ENCODE peak calls at places on chromosomes 12 and 14, in nine cellular contexts. I is central memory CD4-positive, alpha-beta T cell; W is NCI-H2029; G is astrocyte of the spinal cord; Q is ecto neural progenitor cell; K is Caco-2; O is stimulated activated naive B cell treated with anti-CD40 and anti-IgM and Interleukin-4, amounts not matched to agents 10 μg/mL and 1 μg/mL and 100 μg/mL, for 72 hours; H is GM04504; V is fibroblast of lung. B is an unnamed sample.

GRCh38 chr14:101732128-101732527 is 29.4 kb upstream of the PPP2R5C start:
- DNase-seq in I (no peak), H (no peak), O (no peak), K (no peak), Q (peak; percentile 21), G (no peak), V (no peak), W (no peak), B (no peak)

GRCh38 chr12:1880876-1881275 is 37.6 kb downstream of the CACNA2D4 start:
- DNase-seq in G (no peak), I (no peak), K (peak; percentile 28), Q (peak; percentile 38), W (no peak), H (no peak), V (no peak), O (no peak), B (no peak)

GRCh38 chr14:99042376-99043257 is 229.4 kb downstream of the BCL11B start:
- DNase-seq in H (no peak), K (no peak), W (no peak), V (no peak), I (no peak), G (no peak), Q (no peak), O (no peak), B (peak; percentile 84)

GRCh38 chr14:81169711-81170103 is 51.1 kb downstream of the GTF2A1 start:
- DNase-seq in O (no peak), I (no peak), Q (no peak), K (no peak), W (no peak), H (no peak), V (peak; percentile 14), G (no peak), B (peak; percentile 58)

GRCh38 chr14:49972840-49973239 is 80.0 kb downstream of the ARF6 start:
- DNase-seq in K (peak; percentile 63), O (peak; percentile 9), V (peak; percentile 89), G (peak; percentile 92), Q (no peak), H (peak; percentile 60), I (peak; percentile 27), W (peak; percentile 94), B (peak; percentile 39)

GRCh38 chr14:103522649-103523582 is at the start of gene CKB:
- DNase-seq in G (no peak), O (no peak), K (peak; percentile 69), W (peak; percentile 23), Q (peak; percentile 81), I (no peak), V (peak; percentile 57), H (no peak), B (peak; percentile 76)

GRCh38 chr12:123958462-123958861 is 14.2 kb downstream of the CCDC92 start:
- DNase-seq in K (no peak), W (no peak), O (no peak), V (no peak), G (no peak), I (no peak), H (no peak), Q (peak; percentile 39), B (peak; percentile 84)

GRCh38 chr14:36519431-36520321 is at the start of gene NKX2-1:
- DNase-seq in O (no peak), I (no peak), H (no peak), K (peak; percentile 32), W (peak; percentile 99), Q (peak; percentile 63), V (no peak), G (no peak), B (peak; percentile 90)

GRCh38 chr12:11813422-11813813 is 163.9 kb downstream of the ETV6 start:
- DNase-seq in K (no peak), G (no peak), Q (no peak), I (no peak), O (no peak), H (no peak), V (no peak), W (no peak), B (no peak)

GRCh38 chr12:121576851-121577391 is 3.9 kb downstream of the KDM2B start:
- DNase-seq in G (peak; percentile 84), Q (peak; percentile 92), O (no peak), I (no peak), W (no peak), V (peak; percentile 87), H (peak; percentile 83), K (no peak), B (peak; percentile 18)

GRCh38 chr12:6086316-6086715 is 38.2 kb downstream of the VWF start:
- DNase-seq in H (no peak), V (no peak), K (no peak), I (no peak), O (no peak), W (no peak), G (no peak), Q (no peak), B (no peak)

GRCh38 chr14:49881296-49882006 is 11.4 kb upstream of the ARF6 start:
- DNase-seq in K (no peak), I (no peak), Q (no peak), W (no peak), H (no peak), O (no peak), G (no peak), V (no peak), B (no peak)

GRCh38 chr14:86574026-86574777 is 1044.3 kb downstream of the FLRT2 start:
- DNase-seq in K (no peak), V (peak; percentile 20), W (no peak), H (peak; percentile 28), G (peak; percentile 23), I (no peak), Q (no peak), O (no peak), B (no peak)

GRCh38 chr12:90339837-90340236 is 615.1 kb downstream of the CCER1 start:
- DNase-seq in K (no peak), O (no peak), Q (no peak), H (no peak), I (no peak), V (peak; percentile 1), W (no peak), G (no peak), B (no peak)

GRCh38 chr12:7108928-7109920 is at the start of gene C1RL:
- DNase-seq in V (peak; percentile 95), K (peak; percentile 92), Q (peak; percentile 94), H (peak; percentile 69), G (peak; percentile 82), W (peak; percentile 77), O (peak; percentile 73), I (peak; percentile 56), B (peak; percentile 89)

GRCh38 chr12:5442251-5443006 is 10.5 kb downstream of the NTF3 start:
- DNase-seq in K (peak; percentile 65), G (peak; percentile 58), I (no peak), W (peak; percentile 81), V (peak; percentile 75), O (no peak), H (peak; percentile 46), Q (no peak), B (no peak)

GRCh38 chr14:78752789-78753188 is 582.6 kb downstream of the NRXN3 start:
- DNase-seq in Q (no peak), O (no peak), V (no peak), I (no peak), W (peak; percentile 3), K (no peak), G (peak; percentile 1), H (no peak), B (no peak)

GRCh38 chr12:108483213-108483920 is 31.7 kb upstream of the FICD start:
- DNase-seq in I (no peak), V (no peak), K (no peak), G (peak; percentile 8), Q (no peak), O (no peak), W (no peak), H (no peak), B (no peak)

GRCh38 chr14:72894623-72895378 is 900 bp upstream of the DPF3 start:
- DNase-seq in Q (peak; percentile 64), H (no peak), I (peak; percentile 4), O (no peak), W (no peak), V (no peak), G (peak; percentile 19), K (no peak), B (no peak)

GRCh38 chr12:68331500-68331868 is 678 bp downstream of the MDM1 start:
- DNase-seq in O (no peak), V (no peak), Q (no peak), G (no peak), H (no peak), K (no peak), W (no peak), I (no peak), B (no peak)

GRCh38 chr14:72771561-72771960 is 122.3 kb downstream of the DPF3 start:
- DNase-seq in V (no peak), I (no peak), K (no peak), W (no peak), O (no peak), H (no peak), G (no peak), Q (peak; percentile 36), B (no peak)

GRCh38 chr12:83939718-83940117 is 972.9 kb downstream of the SLC6A15 start:
- DNase-seq in O (no peak), H (no peak), Q (no peak), V (no peak), K (no peak), I (no peak), W (no peak), G (no peak), B (no peak)

GRCh38 chr12:130342842-130343241 is 5.2 kb downstream of the PIWIL1 start:
- DNase-seq in Q (no peak), W (no peak), V (no peak), O (no peak), G (no peak), H (no peak), I (no peak), K (no peak), B (no peak)

GRCh38 chr12:113515082-113515856 is 43.6 kb upstream of the LHX5 start:
- DNase-seq in O (no peak), G (no peak), V (no peak), W (no peak), Q (peak; percentile 76), I (no peak), K (no peak), H (no peak), B (no peak)

GRCh38 chr12:53696285-53696654 is 20.4 kb upstream of the ATP5MC2 start:
- DNase-seq in G (peak; percentile 84), K (peak; percentile 90), I (no peak), O (no peak), W (peak; percentile 91), H (peak; percentile 51), Q (peak; percentile 89), V (peak; percentile 86), B (peak; percentile 89)

GRCh38 chr12:46523863-46524770 is 151.5 kb upstream of the SLC38A2 start:
- DNase-seq in G (peak; percentile 93), I (peak; percentile 57), K (peak; percentile 80), H (peak; percentile 80), V (peak; percentile 85), W (no peak), O (no peak), Q (no peak), B (no peak)

GRCh38 chr12:101781834-101782543 is 42.7 kb upstream of the SYCP3 start:
- DNase-seq in H (no peak), K (no peak), I (no peak), O (no peak), V (peak; percentile 25), W (no peak), Q (no peak), G (peak; percentile 63), B (no peak)

GRCh38 chr14:101827286-101827685 is 65.8 kb downstream of the PPP2R5C start:
- DNase-seq in K (no peak), O (no peak), Q (no peak), H (no peak), V (no peak), W (no peak), I (no peak), G (no peak), B (no peak)

B was measured in thyroid gland.